ENCODE peak calls at places on chromosomes 13 and 19, in four cellular contexts. S is A549, U is K562, T is HepG2. F is an unnamed sample.
A peak's percentile ranks its signal among the peaks of the same experiment; 100 is the strongest.

GRCh38 chr13:21834511-21834910 is 163.6 kb downstream of the FGF9 start:
- DNase-seq in U (no peak), T (peak; percentile 46), S (no peak), F (no peak)

GRCh38 chr19:10685210-10685609 is 16.0 kb upstream of the QTRT1 start:
- DNase-seq in U (no peak), T (no peak), S (no peak), F (no peak)

GRCh38 chr19:33040994-33041827 is 23.5 kb downstream of the RHPN2 start:
- DNase-seq in U (no peak), S (peak; percentile 100), T (peak; percentile 100), F (no peak)

GRCh38 chr13:111423168-111423785 is 102.8 kb downstream of the TEX29 start:
- DNase-seq in S (no peak), T (no peak), U (no peak), F (no peak)

GRCh38 chr19:50711196-50711595 is 8.4 kb downstream of the SHANK1 start:
- DNase-seq in T (no peak), U (no peak), S (no peak), F (no peak)

GRCh38 chr19:49749055-49749716 is 13.9 kb downstream of the TSKS start:
- DNase-seq in U (peak; percentile 35), T (no peak), S (no peak), F (no peak)

GRCh38 chr13:30466358-30466714 is 600 bp upstream of the HMGB1 start:
- DNase-seq in T (no peak), S (peak; percentile 10), U (no peak), F (no peak)

GRCh38 chr13:35888327-35888940 is 242.7 kb downstream of the DCLK1 start:
- DNase-seq in S (no peak), T (no peak), U (no peak), F (no peak)

GRCh38 chr19:14496849-14497346 is 971 bp upstream of the GIPC1 start:
- DNase-seq in S (no peak), T (no peak), U (peak; percentile 40), F (no peak)

GRCh38 chr13:52383362-52383761 is 22.6 kb downstream of the THSD1 start:
- DNase-seq in U (no peak), S (no peak), T (no peak), F (no peak)

GRCh38 chr19:5122121-5122400 is 153.1 kb downstream of the KDM4B start:
- DNase-seq in S (no peak), U (no peak), T (no peak), F (no peak)

GRCh38 chr19:3029070-3029923 is at the start of gene TLE2:
- DNase-seq in T (no peak), S (no peak), U (peak; percentile 82), F (no peak)

GRCh38 chr19:48878219-48879024 is 6.2 kb downstream of the PPP1R15A start:
- DNase-seq in T (no peak), U (peak; percentile 60), S (peak; percentile 51), F (no peak)

GRCh38 chr13:51590966-51591627 is 6.8 kb downstream of the WDFY2 start:
- DNase-seq in U (peak; percentile 10), S (peak; percentile 80), T (peak; percentile 63), F (no peak)

GRCh38 chr13:111341886-111342285 is 21.4 kb downstream of the TEX29 start:
- DNase-seq in S (no peak), T (no peak), U (no peak), F (no peak)

GRCh38 chr13:112587359-112587766 is 590 bp downstream of the TUBGCP3 start:
- DNase-seq in T (peak; percentile 72), S (peak; percentile 69), U (peak; percentile 85), F (peak; percentile 73)

GRCh38 chr13:76019421-76020044 is 383.4 kb downstream of the LMO7 start:
- DNase-seq in S (peak; percentile 18), T (peak; percentile 63), U (no peak), F (peak; percentile 74)

GRCh38 chr19:29311391-29311790 is 98.4 kb upstream of the UQCRFS1 start:
- DNase-seq in T (no peak), S (no peak), U (no peak), F (peak; percentile 30)

GRCh38 chr19:11035441-11036377 is 53.6 kb upstream of the LDLR start:
- DNase-seq in U (peak; percentile 85), T (peak; percentile 81), S (peak; percentile 86), F (peak; percentile 95)

GRCh38 chr13:30308548-30308947 is 1.2 kb upstream of the KATNAL1 start:
- DNase-seq in T (no peak), S (peak; percentile 35), U (peak; percentile 38), F (no peak)

GRCh38 chr19:7869453-7869909 is 4.7 kb downstream of the PRR36 start:
- DNase-seq in U (peak; percentile 67), S (peak; percentile 84), T (peak; percentile 53), F (peak; percentile 85)

GRCh38 chr19:43639507-43640423 is at the start of gene CADM4:
- DNase-seq in T (no peak), U (peak; percentile 90), S (no peak), F (peak; percentile 38)

GRCh38 chr19:20238025-20238623 is 71.1 kb downstream of the ZNF486 start:
- DNase-seq in T (no peak), S (no peak), U (peak; percentile 12), F (peak; percentile 97)

GRCh38 chr13:100751826-100752225 is 77.2 kb upstream of the TMTC4 start:
- DNase-seq in U (no peak), T (peak; percentile 6), S (no peak), F (no peak)

GRCh38 chr19:36009220-36009619 is 607 bp upstream of the SYNE4 start:
- DNase-seq in U (no peak), S (peak; percentile 58), T (no peak), F (peak; percentile 74)

GRCh38 chr13:25217023-25217909 is 45.2 kb upstream of the AMER2 start:
- DNase-seq in S (peak; percentile 12), T (no peak), U (no peak), F (no peak)

GRCh38 chr19:56477429-56478338 is 539 bp upstream of the ZNF667 start:
- DNase-seq in S (no peak), T (no peak), U (peak; percentile 25), F (peak; percentile 81)

GRCh38 chr13:59745395-59745788 is 418.3 kb downstream of the DIAPH3 start:
- DNase-seq in T (peak; percentile 25), U (no peak), S (no peak), F (no peak)

GRCh38 chr13:26561636-26562537 is 4.4 kb downstream of the WASF3 start:
- DNase-seq in S (no peak), T (peak; percentile 35), U (no peak), F (no peak)

GRCh38 chr13:110103026-110103425 is 203.9 kb downstream of the COL4A1 start:
- DNase-seq in T (no peak), U (no peak), S (no peak), F (no peak)

GRCh38 chr19:6925801-6926751 is 38.7 kb downstream of the ADGRE1 start:
- DNase-seq in T (no peak), S (peak; percentile 84), U (no peak), F (no peak)

GRCh38 chr13:40613192-40613818 is 53.1 kb downstream of the FOXO1 start:
- DNase-seq in T (no peak), S (no peak), U (no peak), F (no peak)
- TF ChIP-seq JUN in T (no peak), S (no peak), U (no peak), F (no peak)

GRCh38 chr19:41219924-41220567 is 1.0 kb downstream of the AXL start:
- DNase-seq in S (peak; percentile 59), T (no peak), U (peak; percentile 68), F (no peak)

GRCh38 chr19:41217741-41218140 is 1.3 kb upstream of the AXL start:
- DNase-seq in U (no peak), T (no peak), S (no peak), F (no peak)

GRCh38 chr19:41221514-41222205 is 2.6 kb downstream of the AXL start:
- DNase-seq in S (no peak), U (no peak), T (no peak), F (no peak)

GRCh38 chr19:41218615-41219507 is at the start of gene AXL:
- DNase-seq in S (peak; percentile 90), T (peak; percentile 25), U (peak; percentile 42), F (peak; percentile 82)

GRCh38 chr19:41218249-41218614 is 791 bp upstream of the AXL start:
- DNase-seq in S (no peak), T (no peak), U (no peak), F (no peak)
- TF ChIP-seq HMGXB4 in S (no peak), T (no peak), U (no peak), F (no peak)

GRCh38 chr19:42051166-42052115 is 18.6 kb downstream of the GRIK5 start:
- DNase-seq in U (no peak), T (no peak), S (no peak), F (no peak)

GRCh38 chr19:42053037-42053935 is 16.7 kb downstream of the GRIK5 start:
- DNase-seq in U (no peak), T (no peak), S (no peak), F (no peak)

GRCh38 chr19:42052241-42052863 is 17.7 kb downstream of the GRIK5 start:
- DNase-seq in S (no peak), U (no peak), T (no peak), F (no peak)

GRCh38 chr19:42045575-42045974 is 24.4 kb downstream of the GRIK5 start:
- DNase-seq in S (no peak), T (no peak), U (no peak), F (no peak)

DNA sequence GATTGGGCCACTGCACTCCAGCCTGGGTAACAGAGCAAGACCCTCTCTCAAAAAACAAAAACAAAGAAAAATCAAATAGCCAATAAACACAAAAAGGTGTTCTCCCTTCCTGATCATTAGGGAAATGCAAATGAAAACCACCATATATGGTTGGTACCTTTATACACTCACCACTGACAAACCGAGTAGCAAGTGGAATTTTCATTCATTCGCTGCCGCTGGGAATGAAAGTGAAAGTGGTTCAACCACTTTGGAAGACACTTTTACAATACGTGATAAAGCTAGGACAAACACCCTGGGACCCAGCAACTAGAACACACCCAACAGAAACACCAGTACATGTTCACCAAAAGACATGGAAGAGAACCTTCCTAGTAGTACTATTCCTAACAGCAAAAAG is 21.0 kb downstream of the GRIK5 start:
- DNase-seq in U (no peak), S (no peak), T (no peak), F (no peak)
- TF ChIP-seq JUN in U (no peak), S (no peak), T (no peak), F (no peak)

GRCh38 chr19:1856345-1856697 is 7.1 kb downstream of the KLF16 start:
- DNase-seq in U (no peak), S (no peak), T (no peak), F (no peak)
- TF ChIP-seq HMGXB4 in U (no peak), S (no peak), T (no peak), F (no peak)

DNA sequence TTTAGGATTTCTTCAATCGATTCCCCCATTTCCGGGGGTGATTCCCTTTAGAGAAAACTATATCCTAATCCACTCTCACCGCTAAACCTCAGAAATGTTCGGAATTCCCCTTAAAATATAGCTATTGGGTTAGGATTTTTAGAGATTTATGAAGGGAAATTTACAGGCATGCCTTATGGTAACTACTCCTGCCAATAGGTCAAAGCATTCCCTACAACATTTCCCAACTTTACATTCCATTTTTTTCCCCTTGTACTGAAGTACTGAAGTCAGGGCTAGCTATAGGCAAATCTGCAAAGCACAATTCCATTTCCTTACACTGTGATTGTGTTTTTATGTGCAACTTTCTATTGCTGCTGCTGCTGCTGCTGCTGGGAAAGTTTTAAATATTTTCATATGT is 2.1 kb downstream of the EDNRB start:
- DNase-seq in U (no peak), T (no peak), S (no peak), F (no peak)
- TF ChIP-seq JUN in U (no peak), T (no peak), S (no peak), F (no peak)

F was measured in WTC11.